ENCODE peak calls at places on chromosomes 11 and 22, in seven cellular contexts. G, J, D, C, Z, R and F are unnamed samples.

GRCh38 chr22:48075604-48076400 is 1313.4 kb downstream of the TBC1D22A start:
- DNase-seq in J (no peak), G (no peak), Z (no peak), C (no peak), D (no peak), R (no peak), F (no peak)

GRCh38 chr11:120308081-120308480 is 17.0 kb upstream of the TLCD5 start:
- DNase-seq in J (no peak), C (no peak), G (no peak), Z (no peak), R (no peak), D (no peak), F (no peak)

GRCh38 chr11:35087648-35088047 is 51.3 kb upstream of the CD44 start:
- DNase-seq in C (no peak), R (no peak), J (no peak), D (no peak), Z (no peak), G (no peak), F (no peak)

GRCh38 chr11:20249313-20249873 is 89.1 kb upstream of the DBX1 start:
- DNase-seq in R (no peak), C (no peak), J (no peak), D (no peak), G (no peak), Z (no peak), F (no peak)

GRCh38 chr11:111623527-111624030 is 21.3 kb downstream of the SIK2 start:
- DNase-seq in R (peak; percentile 86), J (no peak), Z (no peak), D (peak; percentile 60), C (no peak), G (no peak), F (no peak)

GRCh38 chr22:23243006-23243573 is 62.8 kb downstream of the BCR start:
- DNase-seq in J (no peak), D (peak; percentile 41), C (peak; percentile 96), R (no peak), Z (peak; percentile 73), G (no peak), F (no peak)

GRCh38 chr11:2249191-2249916 is 21.0 kb downstream of the ASCL2 start:
- DNase-seq in Z (no peak), C (no peak), D (no peak), J (no peak), R (no peak), G (no peak), F (no peak)

GRCh38 chr11:94880216-94880615 is 93.1 kb downstream of the CWC15 start:
- DNase-seq in G (no peak), D (no peak), J (peak; percentile 41), C (no peak), R (peak; percentile 44), Z (no peak), F (peak; percentile 18)

GRCh38 chr11:58924230-58924629 is 15.1 kb upstream of the GLYATL1 start:
- DNase-seq in D (no peak), R (no peak), J (no peak), C (no peak), Z (no peak), G (no peak), F (no peak)

GRCh38 chr11:126082251-126083109 is 19.8 kb upstream of the CDON start:
- DNase-seq in C (no peak), Z (peak; percentile 74), R (no peak), J (no peak), G (no peak), D (no peak), F (no peak)

GRCh38 chr11:108984548-108984947 is 319.7 kb downstream of the DDX10 start:
- DNase-seq in D (no peak), Z (no peak), C (no peak), J (no peak), G (no peak), R (no peak), F (no peak)

GRCh38 chr11:71947498-71947897 is 18.7 kb downstream of the RNF121 start:
- DNase-seq in G (no peak), Z (no peak), J (no peak), C (no peak), R (peak; percentile 98), D (no peak), F (no peak)

DNA sequence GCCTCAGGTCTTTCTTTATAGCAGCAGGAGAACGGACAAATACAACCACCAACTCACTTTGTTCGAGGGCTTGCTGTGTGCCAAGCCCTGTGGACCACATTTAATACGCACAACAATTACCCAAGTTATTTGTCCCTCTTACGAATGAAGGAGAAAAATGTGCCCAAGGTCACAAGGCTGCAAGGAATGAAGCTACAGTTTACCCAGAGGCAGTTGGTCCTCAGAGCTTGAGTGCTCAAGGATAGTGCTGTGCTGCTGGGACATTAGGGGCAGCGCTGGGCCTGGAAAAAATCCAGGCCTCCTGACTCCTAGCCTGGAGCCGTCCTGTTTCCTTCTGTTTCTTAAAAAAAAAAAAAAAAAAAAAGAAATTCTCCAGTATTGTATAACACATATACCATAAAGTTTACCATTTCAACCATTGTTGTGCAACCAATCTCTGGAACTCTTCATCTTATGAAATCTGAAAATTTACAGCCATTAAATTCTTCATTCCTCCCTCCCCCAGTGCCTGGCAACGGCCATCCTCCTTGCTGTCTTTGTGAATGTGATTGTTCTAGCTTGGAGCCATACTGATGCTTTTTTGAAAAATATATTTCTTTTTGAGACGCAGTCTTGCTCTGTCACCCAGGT is 1.0 kb upstream of the C11orf86 start:
- DNase-seq in G (no peak), C (no peak), Z (no peak), R (no peak), D (no peak), J (no peak), F (peak; percentile 53)
- TF ChIP-seq JUND in G (no peak), C (no peak), Z (no peak), R (no peak), D (no peak), J (no peak), F (no peak)

DNA sequence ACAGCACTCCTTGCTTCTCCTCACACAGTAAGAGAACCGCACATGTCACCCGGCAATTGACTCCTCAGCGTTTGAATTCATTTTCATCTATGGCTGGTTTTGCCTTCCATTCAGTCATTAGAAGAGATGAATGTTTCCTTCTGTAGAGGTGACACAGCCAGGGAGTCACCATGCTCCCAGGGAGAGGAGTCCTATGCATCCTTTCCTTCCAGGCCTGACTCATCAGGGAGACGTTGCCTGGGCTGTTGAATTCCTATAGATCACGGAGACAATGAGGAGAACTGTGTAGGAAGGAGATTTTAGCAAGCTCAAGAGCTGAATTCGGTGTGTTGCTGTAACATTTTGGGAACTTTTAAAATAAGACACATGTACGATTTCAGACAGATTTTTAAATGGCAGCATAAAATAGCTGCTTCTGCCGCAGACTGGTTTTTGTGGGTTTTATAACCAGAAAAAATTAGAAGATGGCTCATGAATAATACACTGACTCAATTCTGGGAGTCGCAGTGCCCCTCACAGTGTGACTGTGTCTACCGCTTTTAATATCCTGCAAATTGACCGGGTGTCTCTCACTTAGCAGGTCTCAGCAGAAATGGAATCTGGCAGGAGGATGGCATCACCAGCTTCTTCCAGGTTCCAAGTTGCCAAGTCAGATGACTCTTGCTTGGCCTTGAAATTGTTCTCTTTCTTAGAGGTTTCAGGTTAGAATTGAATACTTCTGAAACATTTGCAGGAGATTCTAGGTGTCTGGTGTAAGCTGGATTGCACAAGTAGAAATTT is 44.5 kb upstream of the CLMP start:
- DNase-seq in G (no peak), C (no peak), J (no peak), Z (no peak), R (no peak), D (no peak), F (no peak)
- TF ChIP-seq JUND in G (peak; percentile 40), C (no peak), J (no peak), Z (no peak), R (no peak), D (no peak), F (no peak)

DNA sequence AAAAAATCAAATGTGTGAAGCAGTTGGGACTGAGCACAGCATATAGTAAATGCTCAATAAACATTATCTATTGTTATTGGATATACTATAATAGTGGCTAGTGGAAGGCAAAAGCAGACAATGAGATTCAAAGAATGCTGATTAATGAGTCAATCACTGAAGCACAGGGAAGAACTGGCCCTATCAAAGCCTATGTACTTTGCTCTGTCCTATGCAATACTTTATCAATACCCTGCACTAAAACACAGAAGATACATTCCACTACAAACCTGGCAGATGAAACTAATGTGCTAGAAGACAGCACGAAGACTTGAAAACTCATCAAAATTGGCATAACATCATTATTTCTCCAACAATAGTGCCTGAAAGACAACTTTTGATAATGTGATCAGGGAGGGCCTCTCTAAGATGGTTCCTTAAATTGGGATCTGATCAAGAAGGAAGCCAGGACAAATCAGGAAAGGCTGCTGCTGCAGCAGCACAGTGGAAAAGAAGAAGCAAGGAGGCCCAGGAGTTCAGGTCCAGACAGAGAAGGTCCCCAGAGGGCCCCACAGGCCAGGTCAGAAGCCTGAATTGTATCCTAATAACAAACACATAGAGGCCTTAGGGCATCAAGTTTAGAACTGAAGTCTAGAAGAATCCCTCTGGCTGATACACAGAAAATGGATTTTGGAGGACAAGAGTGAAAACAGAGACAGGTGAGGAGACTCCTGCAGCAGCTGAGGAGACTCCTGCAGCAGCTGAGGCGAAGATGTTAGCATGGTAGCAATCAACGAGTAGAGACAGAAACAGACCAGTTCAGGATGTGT is 18.6 kb downstream of the PI4KA start:
- DNase-seq in Z (no peak), R (no peak), C (no peak), D (no peak), G (no peak), J (no peak), F (no peak)
- TF ChIP-seq JUND in Z (no peak), R (no peak), C (no peak), D (no peak), G (no peak), J (no peak), F (no peak)

GRCh38 chr11:22192642-22193347 is at the start of gene ANO5:
- DNase-seq in J (no peak), Z (peak; percentile 87), G (peak; percentile 89), D (no peak), R (no peak), C (peak; percentile 47), F (peak; percentile 73)

GRCh38 chr11:22192289-22192641 is 620 bp upstream of the ANO5 start:
- DNase-seq in Z (no peak), C (peak; percentile 21), R (peak; percentile 12), D (no peak), J (no peak), G (peak; percentile 52), F (no peak)

GRCh38 chr11:22190827-22191463 is 1.9 kb upstream of the ANO5 start:
- DNase-seq in R (no peak), Z (no peak), D (peak; percentile 19), J (no peak), G (no peak), C (no peak), F (no peak)

GRCh38 chr11:22194907-22195306 is 2.0 kb downstream of the ANO5 start:
- DNase-seq in R (no peak), G (no peak), Z (no peak), C (no peak), D (no peak), J (no peak), F (no peak)

DNA sequence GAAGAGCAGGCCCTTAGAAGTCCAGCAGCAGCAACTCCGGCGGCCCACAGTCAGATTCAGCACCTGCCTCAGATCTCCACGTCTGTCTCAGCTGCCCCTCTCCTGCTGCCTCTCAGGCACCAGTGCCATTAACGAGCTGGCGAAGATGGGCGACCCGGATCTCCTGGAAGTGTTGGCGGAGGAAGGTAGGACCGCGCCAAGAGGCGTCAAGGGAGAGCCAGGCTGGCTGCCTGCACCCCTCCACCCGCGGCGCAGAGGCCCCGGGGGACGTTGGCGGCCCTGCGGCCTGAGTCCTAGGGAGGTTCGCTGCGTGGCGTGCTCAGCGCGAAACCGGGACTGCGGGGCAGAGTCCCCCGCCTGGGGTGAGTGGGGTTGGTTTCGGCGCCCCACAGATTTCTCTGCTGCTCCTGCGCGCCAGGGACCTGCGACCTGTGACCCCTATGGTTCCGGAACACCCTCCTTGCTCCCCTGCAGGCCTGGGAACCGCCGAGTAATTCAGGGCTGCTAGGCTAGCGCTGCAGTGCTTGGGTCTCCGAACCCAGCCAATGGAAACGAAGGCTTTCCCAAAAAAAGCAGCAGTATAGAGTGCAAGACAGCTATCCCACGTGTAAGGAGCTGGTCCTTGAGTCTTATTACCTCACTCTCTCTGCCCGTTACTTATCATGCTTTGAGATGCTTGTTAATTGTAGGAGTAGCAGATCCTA is 615 bp downstream of the ANO5 start:
- DNase-seq in C (peak; percentile 8), G (peak; percentile 71), R (no peak), D (no peak), Z (peak; percentile 67), J (no peak), F (peak; percentile 36)
- TF ChIP-seq JUND in C (no peak), G (no peak), R (no peak), D (no peak), Z (no peak), J (no peak), F (no peak)